ENCODE peak calls at places on chromosome 16, in ten cellular contexts. Q is astrocyte; U is CD8-positive, alpha-beta T cell; M is fibroblast of lung; C is fibroblast of the aortic adventitia; L is psoas muscle; D is cardiac muscle cell; B is PC-9; T is PC-3; G is CD4-positive, CD25-positive, alpha-beta regulatory T cell. I is an unnamed sample.

GRCh38 chr16:68077866-68078725 is 7.1 kb upstream of the NFATC3 start:
- DNase-seq in Q (no peak), U (no peak), M (no peak), C (no peak), L (no peak), D (no peak), B (no peak), T (no peak), G (no peak), I (no peak)

GRCh38 chr16:58377932-58378331 is 14.3 kb upstream of the GINS3 start:
- DNase-seq in Q (no peak), U (no peak), M (no peak), C (peak), L (no peak), D (no peak), B (no peak), T (no peak), G (no peak), I (no peak)

GRCh38 chr16:47018223-47018891 is 44.9 kb upstream of the DNAJA2 start:
- DNase-seq in Q (peak), U (no peak), M (no peak), C (peak), L (no peak), D (peak), B (peak), T (peak), G (peak), I (peak)

GRCh38 chr16:64181526-64181925 is 940.3 kb downstream of the CDH11 start:
- DNase-seq in Q (no peak), U (no peak), M (no peak), C (no peak), L (no peak), D (no peak), B (no peak), T (no peak), G (no peak), I (no peak)

GRCh38 chr16:2597560-2597902 is 59.7 kb downstream of the PDPK1 start:
- DNase-seq in Q (no peak), U (no peak), M (no peak), C (no peak), L (peak), D (no peak), B (no peak), T (no peak), G (no peak), I (no peak)

GRCh38 chr16:84246679-84247077 is 6.9 kb upstream of the KCNG4 start:
- DNase-seq in Q (no peak), U (no peak), M (no peak), C (no peak), L (no peak), D (no peak), B (peak), T (no peak), G (no peak), I (no peak)

GRCh38 chr16:76941091-76941490 is 249.9 kb upstream of the MON1B start:
- DNase-seq in Q (no peak), U (no peak), M (peak), C (no peak), L (no peak), D (no peak), B (no peak), T (no peak), G (no peak), I (no peak)

GRCh38 chr16:80656161-80656560 is 115.4 kb downstream of the DYNLRB2 start:
- DNase-seq in Q (no peak), U (no peak), M (no peak), C (no peak), L (no peak), D (no peak), B (no peak), T (no peak), G (no peak), I (no peak)

GRCh38 chr16:67939507-67940435 is 3.1 kb upstream of the PSMB10 start:
- DNase-seq in Q (no peak), U (peak), M (no peak), C (no peak), L (peak), D (no peak), B (no peak), T (no peak), G (peak), I (peak)

GRCh38 chr16:50318796-50319578 is 49.8 kb downstream of the BRD7 start:
- DNase-seq in Q (no peak), U (no peak), M (no peak), C (no peak), L (no peak), D (no peak), B (no peak), T (peak), G (peak), I (peak)

GRCh38 chr16:2934450-2934849 is 22.7 kb downstream of the FLYWCH1 start:
- DNase-seq in Q (no peak), U (no peak), M (no peak), C (no peak), L (no peak), D (no peak), B (no peak), T (no peak), G (no peak), I (no peak)

GRCh38 chr16:81752225-81752875 is 26.7 kb upstream of the PLCG2 start:
- DNase-seq in Q (no peak), U (no peak), M (no peak), C (no peak), L (peak), D (no peak), B (peak), T (no peak), G (no peak), I (no peak)
- H3K4me3 ChIP-seq in Q (no peak), U (no peak), M (no peak), C (no peak), L (no peak), D (no peak), B (no peak), T (no peak), G (no peak), I (no peak)

GRCh38 chr16:12095275-12096161 is 119.0 kb downstream of the SNX29 start:
- DNase-seq in Q (peak), U (peak), M (peak), C (peak), L (peak), D (peak), B (peak), T (peak), G (peak), I (no peak)
- H3K4me3 ChIP-seq in Q (peak), U (peak), M (peak), C (peak), L (peak), D (no peak), B (no peak), T (no peak), G (peak), I (no peak)

GRCh38 chr16:57184113-57184512 is 1.7 kb downstream of the PSME3IP1 start:
- DNase-seq in Q (no peak), U (no peak), M (no peak), C (no peak), L (no peak), D (no peak), B (no peak), T (no peak), G (no peak), I (no peak)
- H3K4me3 ChIP-seq in Q (no peak), U (no peak), M (no peak), C (no peak), L (no peak), D (no peak), B (peak), T (peak), G (peak), I (no peak)

GRCh38 chr16:88535181-88535856 is 34.9 kb upstream of the ZC3H18 start:
- DNase-seq in Q (no peak), U (no peak), M (no peak), C (no peak), L (peak), D (no peak), B (no peak), T (no peak), G (no peak), I (no peak)
- H3K4me3 ChIP-seq in Q (peak), U (peak), M (no peak), C (no peak), L (peak), D (peak), B (peak), T (peak), G (no peak), I (peak)

GRCh38 chr16:66650707-66651473 is 45.7 kb downstream of the CMTM4 start:
- DNase-seq in Q (peak), U (peak), M (peak), C (peak), L (peak), D (peak), B (peak), T (peak), G (peak), I (peak)

GRCh38 chr16:66652661-66653060 is 43.9 kb downstream of the CMTM4 start:
- DNase-seq in Q (peak), U (no peak), M (no peak), C (no peak), L (no peak), D (no peak), B (no peak), T (no peak), G (no peak), I (no peak)

GRCh38 chr16:66651965-66652364 is 44.6 kb downstream of the CMTM4 start:
- DNase-seq in Q (no peak), U (no peak), M (no peak), C (no peak), L (no peak), D (no peak), B (no peak), T (no peak), G (no peak), I (no peak)

GRCh38 chr16:66649636-66650205 is 45.2 kb downstream of the CMTM3 start:
- DNase-seq in Q (no peak), U (no peak), M (no peak), C (no peak), L (no peak), D (no peak), B (no peak), T (no peak), G (no peak), I (no peak)

GRCh38 chr16:66651474-66651765 is 45.1 kb downstream of the CMTM4 start:
- DNase-seq in Q (peak), U (no peak), M (no peak), C (no peak), L (no peak), D (no peak), B (no peak), T (no peak), G (no peak), I (no peak)
- H3K4me3 ChIP-seq in Q (peak), U (peak), M (peak), C (peak), L (peak), D (no peak), B (no peak), T (no peak), G (peak), I (peak)

GRCh38 chr16:11668590-11669379 is 530 bp downstream of the SNN start:
- DNase-seq in Q (no peak), U (no peak), M (no peak), C (no peak), L (peak), D (no peak), B (no peak), T (no peak), G (peak), I (no peak)
- H3K4me3 ChIP-seq in Q (peak), U (peak), M (peak), C (peak), L (peak), D (peak), B (peak), T (peak), G (peak), I (peak)

DNA sequence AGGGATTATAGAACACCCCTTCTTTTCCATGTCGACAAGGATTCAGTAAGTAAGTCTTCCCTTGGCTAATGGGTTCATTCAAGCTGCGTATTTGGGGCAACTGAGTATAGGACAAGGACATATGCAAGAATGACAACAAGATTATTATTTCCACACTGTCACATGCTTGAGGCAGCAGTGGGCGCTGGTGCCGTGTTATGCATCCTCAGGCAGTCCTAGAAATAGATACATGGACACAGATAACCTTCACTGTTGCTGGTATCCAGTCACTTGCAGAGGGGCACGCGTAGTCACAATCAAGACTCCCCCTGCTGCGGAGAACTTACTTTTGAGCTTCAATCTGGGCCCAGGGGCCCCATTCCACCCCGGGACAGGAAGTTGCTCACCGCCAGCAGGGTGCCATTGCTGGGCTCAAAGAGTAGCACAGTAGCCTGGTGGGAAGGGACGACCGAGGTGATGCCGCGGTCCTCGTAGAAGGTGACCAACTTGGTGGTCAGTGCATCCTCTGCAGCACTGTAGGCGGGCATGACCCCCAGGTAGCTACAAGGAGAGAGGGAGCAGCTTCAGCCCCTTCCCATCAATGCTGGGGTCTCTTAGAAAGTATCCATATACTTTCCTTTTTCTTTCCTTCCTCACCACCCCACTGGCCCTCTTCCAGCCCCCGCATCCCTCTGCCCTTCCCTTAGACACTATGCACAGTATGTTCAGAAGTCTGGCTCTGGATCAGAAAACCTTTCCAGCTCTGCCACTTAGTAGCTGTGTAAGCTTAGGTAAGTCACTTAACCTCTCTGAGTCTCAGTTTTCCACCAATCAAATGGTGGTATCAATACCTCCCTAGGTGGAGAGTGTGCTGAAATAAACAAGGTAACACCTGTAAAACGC is 804 bp downstream of the CRYM start:
- DNase-seq in Q (no peak), U (no peak), M (no peak), C (no peak), L (no peak), D (no peak), B (no peak), T (no peak), G (no peak), I (no peak)
- H3K4me3 ChIP-seq in Q (no peak), U (no peak), M (peak), C (peak), L (peak), D (peak), B (peak), T (peak), G (no peak), I (no peak)

I was measured in Jurkat, Clone E6-1.